ENCODE peak calls at places on chromosomes 11 and 22, in four cellular contexts. F is stimulated activated CD4-positive, alpha-beta T cell treated with anti-CD3 and anti-CD28 coated beads, Interleukin-2, amount 100 ng/mL, for 48 hours; D is AG04449; Q is stimulated activated CD8-positive, alpha-beta memory T cell treated with anti-CD3 and anti-CD28 coated beads, Interleukin-7, amount 100 ng/mL, for 1 hour. N is an unnamed sample.

GRCh38 chr11:134120921-134121526 is 52.2 kb downstream of the JAM3 start:
- DNase-seq in Q (no peak), D (no peak), F (no peak), N (no peak)

GRCh38 chr11:9692696-9693095 is 28.8 kb downstream of the SWAP70 start:
- DNase-seq in Q (no peak), D (no peak), F (no peak), N (no peak)

GRCh38 chr11:19648321-19648720 is 64.3 kb upstream of the NAV2 start:
- DNase-seq in D (no peak), F (no peak), Q (no peak), N (no peak)

GRCh38 chr22:49951986-49952896 is 8.3 kb upstream of the PIM3 start:
- DNase-seq in D (peak), F (no peak), Q (no peak), N (no peak)

GRCh38 chr22:50399751-50400331 is 56.7 kb downstream of the PPP6R2 start:
- DNase-seq in Q (no peak), F (peak), D (no peak), N (no peak)

GRCh38 chr11:119318240-119319135 is 1.6 kb upstream of the MCAM start:
- DNase-seq in Q (no peak), D (no peak), F (no peak), N (no peak)

GRCh38 chr22:17260291-17260690 is 41.1 kb upstream of the ADA2 start:
- DNase-seq in Q (no peak), F (no peak), D (no peak), N (no peak)

GRCh38 chr11:6548641-6549040 is 51.6 kb downstream of the DNHD1 start:
- DNase-seq in F (no peak), D (no peak), Q (no peak), N (no peak)

GRCh38 chr11:128806496-128807261 is 60.4 kb downstream of the KCNJ1 start:
- DNase-seq in F (no peak), D (no peak), Q (no peak), N (no peak)

GRCh38 chr11:75797116-75797515 is 17.9 kb upstream of the UVRAG start:
- DNase-seq in F (no peak), D (no peak), Q (no peak), N (no peak)

GRCh38 chr22:20080445-20080775 is 369 bp downstream of the DGCR8 start:
- DNase-seq in F (peak), Q (peak), D (no peak), N (peak)

GRCh38 chr11:14413307-14414072 is 54.5 kb upstream of the RRAS2 start:
- DNase-seq in Q (no peak), D (no peak), F (no peak), N (no peak)

GRCh38 chr11:119806064-119806915 is 77.3 kb upstream of the NECTIN1 start:
- DNase-seq in F (no peak), D (no peak), Q (no peak), N (no peak)

GRCh38 chr11:112877561-112877960 is 83.7 kb upstream of the NCAM1 start:
- DNase-seq in Q (no peak), F (no peak), D (no peak), N (no peak)

GRCh38 chr11:110962907-110963306 is 250.7 kb upstream of the ARHGAP20 start:
- DNase-seq in D (no peak), F (no peak), Q (no peak), N (no peak)

GRCh38 chr11:108559340-108559739 is 34.2 kb downstream of the EXPH5 start:
- DNase-seq in F (no peak), D (peak), Q (no peak), N (no peak)

GRCh38 chr22:45574069-45574703 is 71.5 kb downstream of the FBLN1 start:
- DNase-seq in D (no peak), F (no peak), Q (no peak), N (no peak)

N was measured in progenitor cell of endocrine pancreas.